ENCODE peak calls at places on chromosomes 13 and 19, in six cellular contexts. T is neuronal stem cell; J is CD8-positive, alpha-beta T cell; P is activated CD4-positive, alpha-beta T cell treated with anti-CD3 and anti-CD28 coated beads for 48 hours; M is mucosa of descending colon; I is cardiac fibroblast. D is an unnamed sample.

GRCh38 chr13:83088858-83089257 is 793.4 kb downstream of the SLITRK1 start:
- DNase-seq in J (no peak), M (no peak), I (no peak), P (no peak), T (no peak), D (no peak)

GRCh38 chr19:19443902-19444693 is 38.6 kb downstream of the GATAD2A start:
- DNase-seq in P (peak; percentile 46), J (no peak), I (no peak), M (peak; percentile 20), T (no peak), D (no peak)

GRCh38 chr13:50617134-50617721 is 226.3 kb downstream of the DLEU7 start:
- DNase-seq in P (no peak), J (no peak), M (no peak), I (peak; percentile 72), T (no peak), D (no peak)

GRCh38 chr19:44694184-44694579 is 4.8 kb upstream of the CEACAM16 start:
- DNase-seq in M (peak; percentile 55), P (peak; percentile 70), T (no peak), I (no peak), J (no peak), D (no peak)

GRCh38 chr13:60756306-60756705 is 359.3 kb downstream of the TDRD3 start:
- DNase-seq in M (no peak), I (peak; percentile 16), T (no peak), P (no peak), J (no peak), D (no peak)

GRCh38 chr13:98254541-98254940 is 77.5 kb upstream of the RNF113B start:
- DNase-seq in P (no peak), M (no peak), T (no peak), I (no peak), J (no peak), D (no peak)

GRCh38 chr19:31378404-31378803 is 29.2 kb upstream of the TSHZ3 start:
- DNase-seq in I (peak; percentile 95), P (no peak), M (no peak), J (no peak), T (no peak), D (no peak)

GRCh38 chr13:99542788-99543406 is 41.6 kb downstream of the TM9SF2 start:
- DNase-seq in T (no peak), P (peak; percentile 66), M (no peak), I (no peak), J (no peak), D (no peak)

GRCh38 chr19:13240312-13241022 is 90.3 kb downstream of the IER2 start:
- DNase-seq in P (no peak), I (no peak), M (no peak), T (no peak), J (no peak), D (no peak)

GRCh38 chr19:21698215-21698614 is 69.2 kb downstream of the ZNF100 start:
- DNase-seq in I (peak; percentile 21), J (no peak), P (no peak), T (peak; percentile 14), M (no peak), D (no peak)

GRCh38 chr13:112103971-112104872 is 37.3 kb downstream of the SOX1 start:
- DNase-seq in M (no peak), T (peak; percentile 99), P (no peak), J (no peak), I (no peak), D (peak; percentile 94)

GRCh38 chr19:10408511-10409291 is 5.4 kb upstream of the CDC37 start:
- DNase-seq in J (no peak), T (no peak), P (peak; percentile 78), I (no peak), M (peak; percentile 57), D (no peak)

GRCh38 chr19:2207991-2208860 is 27.9 kb downstream of the PLEKHJ1 start:
- DNase-seq in T (peak; percentile 40), I (peak; percentile 71), J (no peak), M (peak; percentile 74), P (peak; percentile 31), D (peak; percentile 78)

GRCh38 chr13:23469901-23470525 is 36.5 kb upstream of the SACS start:
- DNase-seq in I (no peak), P (no peak), J (no peak), M (no peak), T (no peak), D (no peak)

GRCh38 chr19:5445667-5446066 is 9.6 kb upstream of the ZNRF4 start:
- DNase-seq in J (no peak), T (no peak), I (no peak), M (no peak), P (no peak), D (no peak)